ENCODE peak calls at places on chromosome 14, in ten cellular contexts. G is LoVo; E is globus pallidus; A is nephron progenitor cell; Q is sciatic nerve; C is body of pancreas; U is AML-193; T is pons; B is activated CD8-positive, alpha-beta memory T cell treated with anti-CD3 and anti-CD28 coated beads for 24 hours; H is H4. F is an unnamed sample.

GRCh38 chr14:69574266-69574953 is at the start of gene CCDC177:
- DNase-seq in G (peak), E (no peak), A (peak), Q (peak), C (peak), U (no peak), T (no peak), B (peak), H (peak), F (no peak)

GRCh38 chr14:91910201-91910600 is 37.3 kb downstream of the FBLN5 start:
- DNase-seq in G (no peak), E (no peak), A (no peak), Q (no peak), C (no peak), U (no peak), T (no peak), B (no peak), H (no peak), F (no peak)

GRCh38 chr14:55285048-55285652 is 13.9 kb downstream of the FBXO34 start:
- DNase-seq in G (no peak), E (no peak), A (no peak), Q (no peak), C (no peak), U (no peak), T (no peak), B (no peak), H (no peak), F (no peak)

GRCh38 chr14:90398315-90398811 is 1.5 kb downstream of the CALM1 start:
- DNase-seq in G (peak), E (peak), A (no peak), Q (peak), C (peak), U (peak), T (peak), B (peak), H (peak), F (peak)

GRCh38 chr14:64983439-64984310 is 3.0 kb upstream of the FNTB start:
- DNase-seq in G (peak), E (peak), A (peak), Q (no peak), C (peak), U (peak), T (peak), B (no peak), H (no peak), F (peak)

GRCh38 chr14:65860956-65861631 is 448.6 kb downstream of the FUT8 start:
- DNase-seq in G (no peak), E (no peak), A (no peak), Q (no peak), C (no peak), U (no peak), T (no peak), B (no peak), H (no peak), F (no peak)

GRCh38 chr14:23577004-23577681 is 1.4 kb downstream of the JPH4 start:
- DNase-seq in G (no peak), E (no peak), A (peak), Q (no peak), C (peak), U (no peak), T (no peak), B (peak), H (no peak), F (no peak)

GRCh38 chr14:94888108-94888507 is 118.2 kb upstream of the GSC start:
- DNase-seq in G (no peak), E (no peak), A (no peak), Q (no peak), C (peak), U (no peak), T (no peak), B (no peak), H (no peak), F (no peak)

GRCh38 chr14:101196795-101197590 is 293.5 kb upstream of the RTL1 start:
- DNase-seq in G (no peak), E (no peak), A (no peak), Q (peak), C (peak), U (no peak), T (no peak), B (peak), H (no peak), F (no peak)

GRCh38 chr14:69291891-69292586 is 32.1 kb downstream of the GALNT16 start:
- DNase-seq in G (no peak), E (no peak), A (no peak), Q (no peak), C (no peak), U (no peak), T (no peak), B (no peak), H (no peak), F (peak)

GRCh38 chr14:75496755-75497154 is 25.5 kb upstream of the BATF start:
- DNase-seq in G (no peak), E (no peak), A (no peak), Q (no peak), C (no peak), U (no peak), T (no peak), B (no peak), H (no peak), F (no peak)

GRCh38 chr14:99579903-99580570 is 24.0 kb downstream of the CCDC85C start:
- DNase-seq in G (peak), E (no peak), A (peak), Q (no peak), C (peak), U (no peak), T (no peak), B (no peak), H (no peak), F (peak)

GRCh38 chr14:82075566-82075965 is 541.9 kb upstream of the SEL1L start:
- DNase-seq in G (peak), E (no peak), A (peak), Q (peak), C (peak), U (no peak), T (no peak), B (no peak), H (peak), F (peak)

GRCh38 chr14:81464253-81465001 is 64.3 kb upstream of the STON2 start:
- DNase-seq in G (peak), E (peak), A (peak), Q (no peak), C (peak), U (peak), T (peak), B (no peak), H (peak), F (peak)

GRCh38 chr14:69547701-69548348 is 26.8 kb downstream of the CCDC177 start:
- DNase-seq in G (no peak), E (no peak), A (peak), Q (no peak), C (no peak), U (no peak), T (no peak), B (peak), H (no peak), F (no peak)

GRCh38 chr14:93989939-93990338 is 7.2 kb upstream of the CCDC197 start:
- DNase-seq in G (no peak), E (no peak), A (no peak), Q (no peak), C (no peak), U (peak), T (no peak), B (no peak), H (no peak), F (no peak)

GRCh38 chr14:54058501-54058900 is 101.9 kb upstream of the BMP4 start:
- DNase-seq in G (no peak), E (no peak), A (no peak), Q (no peak), C (no peak), U (no peak), T (no peak), B (no peak), H (no peak), F (no peak)

GRCh38 chr14:29233188-29233587 is 466.6 kb downstream of the FOXG1 start:
- DNase-seq in G (no peak), E (no peak), A (no peak), Q (no peak), C (no peak), U (no peak), T (no peak), B (no peak), H (no peak), F (no peak)

GRCh38 chr14:70113211-70113610 is 75.5 kb downstream of the SLC8A3 start:
- DNase-seq in G (no peak), E (no peak), A (no peak), Q (no peak), C (no peak), U (no peak), T (no peak), B (no peak), H (no peak), F (no peak)

GRCh38 chr14:68476965-68477455 is 315.9 kb downstream of the ZFP36L1 start:
- DNase-seq in G (no peak), E (no peak), A (no peak), Q (no peak), C (no peak), U (no peak), T (no peak), B (no peak), H (no peak), F (no peak)

GRCh38 chr14:31829256-31829923 is 247.7 kb upstream of the ARHGAP5 start:
- DNase-seq in G (no peak), E (no peak), A (no peak), Q (no peak), C (no peak), U (no peak), T (no peak), B (no peak), H (peak), F (peak)

GRCh38 chr14:101627913-101628257 is 66.6 kb downstream of the DIO3 start:
- DNase-seq in G (no peak), E (no peak), A (no peak), Q (no peak), C (no peak), U (no peak), T (no peak), B (no peak), H (no peak), F (no peak)

GRCh38 chr14:103690332-103690731 is 24.9 kb downstream of the XRCC3 start:
- DNase-seq in G (no peak), E (no peak), A (no peak), Q (no peak), C (no peak), U (no peak), T (no peak), B (no peak), H (no peak), F (no peak)

GRCh38 chr14:54579606-54580005 is 12.7 kb downstream of the SAMD4A start:
- DNase-seq in G (no peak), E (no peak), A (no peak), Q (no peak), C (no peak), U (no peak), T (no peak), B (no peak), H (no peak), F (no peak)

GRCh38 chr14:23575086-23575485 is 3.5 kb downstream of the JPH4 start:
- DNase-seq in G (no peak), E (no peak), A (no peak), Q (no peak), C (no peak), U (no peak), T (no peak), B (no peak), H (no peak), F (no peak)

GRCh38 chr14:95467657-95468056 is 48.8 kb downstream of the SYNE3 start:
- DNase-seq in G (no peak), E (no peak), A (no peak), Q (no peak), C (peak), U (no peak), T (no peak), B (no peak), H (no peak), F (no peak)

GRCh38 chr14:103531421-103532215 is 2.6 kb downstream of the TRMT61A start:
- DNase-seq in G (no peak), E (no peak), A (no peak), Q (no peak), C (no peak), U (no peak), T (no peak), B (no peak), H (no peak), F (no peak)

GRCh38 chr14:98754343-98755025 is 517.5 kb downstream of the BCL11B start:
- DNase-seq in G (no peak), E (no peak), A (no peak), Q (no peak), C (no peak), U (peak), T (no peak), B (no peak), H (peak), F (no peak)

F was measured in Caki2.